ENCODE peak calls at places on chromosomes 11 and 22, in six cellular contexts. E is cardiac muscle cell, K is WTC11, F is NCI-H82, I is T-helper 9 cell, G is RPMI7951. X is an unnamed sample.

GRCh38 chr22:26762503-26763170 is 105.2 kb downstream of the MIAT start:
- DNase-seq in E (no peak), K (no peak), F (no peak), G (peak; percentile 33), I (no peak), X (no peak)

GRCh38 chr11:16750417-16750816 is 12.0 kb downstream of the C11orf58 start:
- DNase-seq in K (no peak), I (no peak), F (peak; percentile 63), E (no peak), G (no peak), X (no peak)

GRCh38 chr11:44030276-44030932 is 17.4 kb upstream of the ACCSL start:
- DNase-seq in E (peak; percentile 93), K (peak; percentile 44), F (peak; percentile 89), I (no peak), G (peak; percentile 22), X (no peak)

GRCh38 chr11:117424781-117425180 is 97.1 kb downstream of the CEP164 start:
- DNase-seq in K (no peak), G (no peak), I (no peak), E (peak; percentile 35), F (no peak), X (no peak)

GRCh38 chr22:20948989-20949388 is 18.1 kb upstream of the AIFM3 start:
- DNase-seq in E (no peak), K (no peak), G (no peak), F (no peak), I (no peak), X (no peak)

GRCh38 chr11:441418-442274 is at the start of gene ANO9:
- DNase-seq in E (no peak), K (peak; percentile 65), F (peak; percentile 27), G (no peak), I (peak; percentile 59), X (no peak)

GRCh38 chr11:31236052-31236652 is 133.4 kb downstream of the DCDC1 start:
- DNase-seq in E (peak; percentile 28), G (peak; percentile 7), K (no peak), F (peak; percentile 23), I (no peak), X (peak; percentile 52)

GRCh38 chr11:32466279-32466915 is 31.1 kb upstream of the WT1 start:
- DNase-seq in G (peak; percentile 69), E (peak; percentile 82), K (no peak), F (no peak), I (no peak), X (no peak)

GRCh38 chr22:36439481-36440271 is 41.8 kb downstream of the TXN2 start:
- DNase-seq in E (peak; percentile 93), I (no peak), G (peak; percentile 97), F (peak; percentile 25), K (no peak), X (no peak)

GRCh38 chr22:37008365-37008764 is 10.9 kb downstream of the TST start:
- DNase-seq in K (no peak), G (no peak), F (no peak), I (no peak), E (no peak), X (no peak)

GRCh38 chr11:124113890-124114289 is 1.4 kb upstream of the VWA5A start:
- DNase-seq in E (peak; percentile 18), G (peak; percentile 18), K (no peak), I (no peak), F (no peak), X (no peak)